ENCODE peak calls at places on chromosome 16, in eight cellular contexts. J is HFFc6; V is caudate nucleus; I is cardiac fibroblast; L is nephron progenitor cell; H is fibroblast of mammary gland; D is NCI-H460; Z is activated naive CD4-positive, alpha-beta T cell treated with anti-CD3 and anti-CD28 coated beads, Interleukin-2, amount 50 U/mL, for 16 hours. T is an unnamed sample.

GRCh38 chr16:77131398-77131797 is 59.6 kb upstream of the MON1B start:
- DNase-seq in J (no peak), H (no peak), I (no peak), Z (no peak), L (no peak), D (no peak), V (no peak), T (no peak)

GRCh38 chr16:12455287-12455798 is 348.3 kb downstream of the CPPED1 start:
- DNase-seq in D (peak), H (peak), V (no peak), I (peak), J (peak), Z (peak), L (peak), T (peak)

GRCh38 chr16:23771642-23772041 is 16.8 kb downstream of the CHP2 start:
- DNase-seq in Z (no peak), J (no peak), H (no peak), D (no peak), L (no peak), V (no peak), I (no peak), T (no peak)

GRCh38 chr16:25235991-25236390 is 19.2 kb downstream of the AQP8 start:
- DNase-seq in J (peak), V (no peak), D (no peak), I (no peak), H (no peak), Z (no peak), L (no peak), T (no peak)

GRCh38 chr16:11190585-11191565 is 65.1 kb downstream of the SOCS1 start:
- DNase-seq in L (no peak), V (no peak), D (no peak), H (peak), J (peak), Z (no peak), I (no peak), T (no peak)

GRCh38 chr16:58280846-58281301 is 14.0 kb downstream of the PRSS54 start:
- DNase-seq in L (no peak), D (no peak), V (no peak), Z (no peak), I (peak), J (no peak), H (no peak), T (no peak)

GRCh38 chr16:70428178-70428998 is 10.5 kb downstream of the ST3GAL2 start:
- DNase-seq in V (peak), H (peak), L (peak), D (peak), Z (no peak), I (peak), J (peak), T (peak)

GRCh38 chr16:79037429-79038373 is 562.8 kb downstream of the MAF start:
- DNase-seq in J (no peak), H (no peak), Z (no peak), I (no peak), L (no peak), D (no peak), V (no peak), T (no peak)

GRCh38 chr16:49116873-49117272 is 164.8 kb downstream of the CBLN1 start:
- DNase-seq in H (no peak), I (no peak), L (no peak), J (no peak), Z (no peak), D (no peak), V (no peak), T (no peak)

GRCh38 chr16:88921603-88921995 is 55.1 kb upstream of the PABPN1L start:
- DNase-seq in L (no peak), H (no peak), I (no peak), D (no peak), J (no peak), V (no peak), Z (no peak), T (no peak)

GRCh38 chr16:27318399-27319256 is 4.9 kb downstream of the IL4R start:
- DNase-seq in H (no peak), V (no peak), I (peak), L (no peak), Z (peak), D (no peak), J (no peak), T (peak)

GRCh38 chr16:49869731-49870130 is 13.8 kb upstream of the ZNF423 start:
- DNase-seq in L (no peak), I (no peak), H (no peak), D (no peak), J (no peak), Z (no peak), V (no peak), T (no peak)

GRCh38 chr16:78501744-78502143 is 402.3 kb downstream of the WWOX start:
- DNase-seq in Z (no peak), V (no peak), L (no peak), D (no peak), H (no peak), I (no peak), J (no peak), T (no peak)

GRCh38 chr16:86558355-86559193 is 3.5 kb upstream of the MTHFSD start:
- DNase-seq in I (no peak), J (no peak), L (no peak), Z (no peak), D (no peak), V (no peak), H (no peak), T (no peak)

GRCh38 chr16:23876256-23876896 is 40.6 kb downstream of the PRKCB start:
- DNase-seq in I (no peak), H (no peak), L (no peak), V (no peak), Z (no peak), D (no peak), J (no peak), T (no peak)

GRCh38 chr16:8878523-8878911 is 3.6 kb upstream of the LITAFD start:
- DNase-seq in Z (no peak), H (peak), L (no peak), J (peak), D (no peak), I (peak), V (no peak), T (no peak)

GRCh38 chr16:4401510-4401909 is 14.9 kb downstream of the CORO7 start:
- DNase-seq in V (no peak), D (no peak), L (no peak), H (no peak), I (no peak), J (no peak), Z (no peak), T (no peak)

GRCh38 chr16:82011199-82011641 is at the start of gene SDR42E1:
- DNase-seq in D (no peak), H (no peak), I (no peak), L (no peak), J (no peak), Z (peak), V (no peak), T (no peak)

GRCh38 chr16:81703177-81704155 is 75.6 kb upstream of the PLCG2 start:
- DNase-seq in Z (no peak), J (peak), L (no peak), D (no peak), H (peak), I (peak), V (no peak), T (no peak)

GRCh38 chr16:1420111-1420539 is 422 bp downstream of the UQCC4 start:
- DNase-seq in I (no peak), V (no peak), Z (no peak), D (no peak), L (no peak), H (no peak), J (no peak), T (no peak)

GRCh38 chr16:54694651-54695050 is 236.0 kb upstream of the IRX5 start:
- DNase-seq in D (no peak), V (no peak), I (no peak), H (peak), L (no peak), J (no peak), Z (no peak), T (no peak)

GRCh38 chr16:2237552-2238395 is 1.5 kb downstream of the DNASE1L2 start:
- DNase-seq in H (no peak), V (no peak), Z (no peak), J (no peak), D (no peak), L (peak), I (no peak), T (no peak)

GRCh38 chr16:1346422-1347285 is 5.0 kb downstream of the TSR3 start:
- DNase-seq in D (peak), V (no peak), L (no peak), Z (no peak), H (peak), J (no peak), I (no peak), T (no peak)

T was measured in substantia nigra.